ENCODE peak calls at places on chromosomes 3 and 15, in five cellular contexts. Z, C, S, R and E are unnamed samples. For H3K36me3, the result is how much of the 10 kb centered on the place peaks cover.

GRCh38 chr15:89436560-89437311 is 59.6 kb downstream of the RHCG start:
- DNase-seq in C (no peak), R (no peak), Z (no peak), S (no peak), E (no peak)

GRCh38 chr3:15714448-15714847 is 83.3 kb downstream of the ANKRD28 start:
- DNase-seq in C (no peak), R (no peak), S (no peak), Z (no peak), E (no peak)

GRCh38 chr15:73927003-73927475 is 777 bp downstream of the LOXL1 start:
- DNase-seq in R (no peak), S (peak), Z (peak), C (no peak), E (no peak)

GRCh38 chr15:50786468-50786867 is 21.0 kb upstream of the SPPL2A start:
- DNase-seq in C (no peak), S (no peak), R (no peak), Z (no peak), E (no peak)

GRCh38 chr3:184503647-184504046 is 57.9 kb upstream of the EPHB3 start:
- DNase-seq in Z (no peak), C (no peak), S (no peak), R (no peak), E (no peak)

GRCh38 chr15:57522148-57522547 is 69.6 kb upstream of the MYZAP start:
- DNase-seq in S (peak), R (no peak), C (no peak), Z (no peak), E (no peak)

GRCh38 chr3:45010718-45011355 is 15.3 kb upstream of the CLEC3B start:
- DNase-seq in S (no peak), C (no peak), Z (no peak), R (no peak), E (peak)

GRCh38 chr3:76147846-76148245 is 362.5 kb upstream of the ZNF717 start:
- DNase-seq in S (no peak), R (no peak), Z (no peak), C (no peak), E (peak)

GRCh38 chr3:140290105-140290504 is 355.1 kb downstream of the CLSTN2 start:
- DNase-seq in S (no peak), R (no peak), Z (no peak), C (peak), E (peak)

DNA sequence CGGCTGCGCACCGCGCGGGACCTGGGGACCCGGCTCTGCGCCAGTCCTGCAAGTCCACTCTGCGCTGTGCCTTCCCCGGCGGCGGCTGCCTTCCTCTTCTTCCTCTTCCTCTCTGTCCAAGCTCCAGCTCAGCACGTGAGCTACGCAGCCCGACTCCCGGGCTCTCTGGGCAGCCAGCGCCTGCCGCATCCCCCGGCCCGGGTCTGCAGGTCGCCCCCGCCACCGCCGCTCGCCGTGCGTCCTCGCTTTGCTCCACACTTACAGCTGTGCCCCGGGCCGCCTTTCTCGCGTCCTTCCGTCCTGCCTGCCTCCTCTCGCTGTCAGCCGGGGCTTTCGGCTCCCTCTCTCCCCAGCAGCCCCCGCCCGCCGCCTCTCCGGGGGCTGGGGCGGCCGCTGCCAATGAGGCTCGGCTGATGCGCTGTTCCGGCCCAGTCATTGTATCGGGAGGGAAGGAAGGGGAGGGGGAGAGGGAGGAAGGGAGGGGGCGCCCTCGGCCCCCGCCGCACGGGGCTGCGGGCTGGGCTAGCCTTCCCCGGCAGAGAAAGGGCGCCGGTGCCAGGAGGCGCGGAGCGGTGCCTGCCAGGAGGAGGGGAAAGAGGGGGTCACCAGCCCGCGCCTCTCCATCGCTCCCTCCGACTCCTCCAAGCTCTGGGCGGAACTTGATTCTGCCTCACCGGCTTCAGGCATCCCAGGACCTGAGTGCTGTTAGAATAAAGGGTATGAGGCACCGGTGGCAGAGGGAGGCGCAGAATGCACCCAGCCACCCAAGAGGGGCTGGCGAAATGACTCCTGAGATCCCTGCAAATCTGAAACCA is 156.6 kb upstream of the FRMD4B start:
- DNase-seq in Z (peak), R (no peak), C (no peak), S (no peak), E (peak)
- H3K4me3 ChIP-seq in Z (peak), R (peak), C (peak), S (peak), E (peak)

DNA sequence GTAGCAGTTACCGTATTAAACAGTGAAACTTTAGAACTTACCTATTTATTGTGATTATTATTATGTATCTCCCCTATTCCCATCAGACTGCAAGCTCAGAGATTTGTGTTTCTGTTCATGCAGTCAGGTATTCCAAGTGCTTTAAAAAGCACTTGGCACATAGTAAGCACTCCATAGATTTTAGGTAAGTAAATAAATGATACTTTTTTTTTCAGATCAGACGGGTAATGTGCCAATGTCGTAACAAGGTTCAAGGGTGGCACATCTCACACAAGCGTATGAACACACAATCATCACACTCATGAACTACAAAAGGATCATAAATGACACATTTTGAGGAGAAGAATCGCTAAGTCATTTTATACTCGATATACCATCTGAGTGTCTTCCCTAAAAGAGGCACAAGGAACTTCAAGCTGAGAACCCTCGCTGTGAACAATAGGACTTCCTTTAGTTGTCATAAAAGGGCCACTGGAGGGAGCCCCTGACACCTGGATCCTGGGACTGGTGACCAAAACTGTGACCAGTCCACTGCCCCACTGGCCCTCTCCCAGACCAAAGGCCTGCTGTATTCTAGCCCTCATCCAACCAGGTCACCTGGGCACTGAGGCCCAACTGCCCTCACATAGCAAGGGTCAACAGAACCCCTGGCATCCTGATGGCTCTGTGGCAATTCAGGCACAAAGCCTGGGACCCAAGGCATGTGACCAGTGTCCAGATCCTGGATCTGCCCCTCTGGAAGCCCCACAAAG is 32.1 kb downstream of the KIF9 start:
- DNase-seq in R (no peak), C (peak), S (peak), Z (no peak), E (peak)
- TF ChIP-seq CTCF in R (no peak), C (peak), S (peak), Z (peak), E (peak)

GRCh38 chr15:77282333-77282732 is 137.6 kb downstream of the PEAK1 start:
- DNase-seq in C (peak), R (no peak), Z (no peak), S (no peak), E (no peak)
- H3K36me3 ChIP-seq in C (under half), R (under half), Z (under half), S (under half), E (under half)

DNA sequence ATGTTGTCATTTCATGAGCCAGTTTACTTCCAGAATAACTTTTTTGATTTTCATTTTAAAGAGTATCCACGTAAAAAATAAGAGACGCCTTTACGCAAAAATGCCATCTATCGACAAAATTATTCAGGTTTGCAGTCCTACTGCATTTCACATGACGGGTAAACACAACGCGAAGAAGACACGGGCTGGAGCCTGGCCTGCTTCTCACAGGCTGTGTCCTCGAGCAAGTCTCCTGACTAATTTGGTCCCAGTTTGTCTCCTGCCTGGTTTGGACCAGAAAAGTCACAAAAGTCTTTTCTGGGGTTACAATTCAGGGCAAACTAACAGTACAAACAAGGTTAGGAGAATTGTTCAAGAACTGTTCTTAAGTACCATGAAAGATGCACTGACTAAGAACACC is 51.7 kb downstream of the CHSY1 start:
- DNase-seq in Z (no peak), R (no peak), C (no peak), S (no peak), E (no peak)
- H3K4me3 ChIP-seq in Z (no peak), R (no peak), C (no peak), S (no peak), E (no peak)

GRCh38 chr3:103919327-103919726 is 1447.4 kb upstream of the ALCAM start:
- DNase-seq in R (no peak), S (no peak), Z (no peak), C (no peak), E (no peak)
- TF ChIP-seq CTCF in R (no peak), S (no peak), Z (no peak), C (no peak), E (no peak)

GRCh38 chr15:90891346-90891949 is 7.1 kb downstream of the FES start:
- DNase-seq in C (no peak), S (no peak), R (no peak), Z (no peak), E (no peak)
- H3K36me3 ChIP-seq in C (under half), S (half or more), R (half or more), Z (half or more), E (under half)

DNA sequence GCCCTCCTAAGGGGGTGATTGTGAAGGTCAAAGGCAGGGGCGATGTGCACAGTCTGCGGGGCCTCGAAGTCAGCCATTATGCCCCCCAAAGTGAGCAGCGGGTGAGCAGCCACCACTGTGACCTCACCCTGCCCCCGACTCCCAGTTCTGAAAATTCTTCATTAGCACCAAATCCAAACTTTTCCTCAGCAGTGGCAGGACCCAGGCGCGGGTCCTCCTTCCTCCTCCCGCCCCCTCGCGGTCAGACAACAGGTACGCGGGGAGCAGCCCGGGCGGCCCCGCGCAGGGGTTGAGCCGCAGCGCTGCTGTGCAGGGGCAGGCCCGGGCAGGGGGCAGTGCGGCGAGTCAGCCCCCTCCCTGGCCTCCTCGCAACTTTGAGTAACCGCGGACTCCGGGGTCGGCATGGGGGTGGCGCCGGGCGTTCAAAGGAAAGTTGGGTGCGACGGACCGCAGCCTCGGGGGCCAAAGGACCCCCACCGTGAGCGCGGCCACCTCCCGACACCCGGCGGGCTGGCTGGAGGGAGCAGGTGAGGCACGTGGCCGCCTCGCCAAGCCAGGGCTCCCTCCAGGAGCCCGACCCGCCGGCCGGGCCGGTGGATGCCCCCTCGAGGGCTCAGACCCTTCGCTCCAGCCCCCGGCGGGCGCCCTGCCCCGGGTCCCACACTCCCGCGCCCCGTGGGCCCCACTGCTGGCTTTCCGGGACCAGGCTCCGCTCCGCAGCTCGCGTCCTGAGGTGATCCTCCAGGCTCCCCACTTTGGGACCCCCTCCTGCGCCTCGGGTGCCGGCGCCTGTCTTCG is 49.4 kb upstream of the CCDC174 start:
- DNase-seq in R (no peak), Z (peak), C (no peak), S (no peak), E (no peak)
- H3K4me3 ChIP-seq in R (peak), Z (peak), C (no peak), S (peak), E (no peak)